ENCODE peak calls at places on chromosomes 11 and 22, in ten cellular contexts. F is progenitor cell of endocrine pancreas, A is choroid plexus epithelial cell, B is HFFc6, W is right lobe of liver, M is kidney, N is osteocyte, X is astrocyte of the spinal cord, Y is RWPE1, E is fibroblast of the aortic adventitia. D is an unnamed sample.

GRCh38 chr11:17634776-17635550 is 84.4 kb upstream of the MYOD1 start:
- DNase-seq in X (no peak), A (no peak), B (no peak), W (no peak), M (no peak), F (no peak), Y (no peak), N (no peak), E (no peak), D (no peak)

GRCh38 chr22:45127866-45128265 is 35.9 kb upstream of the NUP50 start:
- DNase-seq in N (no peak), W (no peak), F (no peak), E (peak), X (peak), Y (no peak), B (peak), M (no peak), A (peak), D (no peak)

GRCh38 chr11:105265859-105266258 is 126.3 kb upstream of the CARD18 start:
- DNase-seq in F (no peak), X (peak), E (peak), Y (peak), B (peak), N (no peak), W (no peak), A (peak), M (no peak), D (no peak)

GRCh38 chr11:70104961-70105360 is 26.8 kb downstream of the ANO1 start:
- DNase-seq in F (no peak), Y (no peak), E (no peak), A (no peak), X (no peak), N (no peak), W (no peak), B (no peak), M (no peak), D (no peak)

GRCh38 chr11:1092145-1092670 is 17.5 kb downstream of the MUC2 start:
- DNase-seq in Y (no peak), E (no peak), B (no peak), F (no peak), M (peak), X (no peak), N (no peak), A (no peak), W (peak), D (no peak)

GRCh38 chr11:86483591-86484163 is 109.0 kb downstream of the CCDC81 start:
- DNase-seq in W (no peak), X (no peak), A (no peak), N (no peak), M (no peak), F (no peak), Y (no peak), B (no peak), E (no peak), D (no peak)

GRCh38 chr11:65500262-65501004 is 1.6 kb downstream of the MALAT1 start:
- DNase-seq in X (peak), E (peak), W (no peak), F (no peak), A (peak), M (peak), N (no peak), B (peak), Y (no peak), D (peak)

GRCh38 chr11:62108971-62109391 is 14.8 kb upstream of the INCENP start:
- DNase-seq in X (peak), B (peak), Y (peak), N (no peak), E (peak), A (no peak), F (no peak), M (no peak), W (no peak), D (no peak)

GRCh38 chr11:57781529-57781943 is 19.9 kb downstream of the CTNND1 start:
- DNase-seq in X (no peak), E (peak), M (peak), W (no peak), F (peak), A (no peak), Y (peak), B (no peak), N (no peak), D (no peak)

GRCh38 chr22:30636226-30637077 is 871 bp downstream of the SLC35E4 start:
- DNase-seq in E (peak), F (no peak), W (peak), N (no peak), B (no peak), Y (no peak), M (peak), X (peak), A (no peak), D (no peak)

GRCh38 chr22:36475341-36475740 is 6.1 kb downstream of the TXN2 start:
- DNase-seq in M (no peak), F (no peak), Y (no peak), W (no peak), X (no peak), N (no peak), E (no peak), A (no peak), B (no peak), D (no peak)

GRCh38 chr22:26579331-26579886 is 10.5 kb downstream of the TPST2 start:
- DNase-seq in F (no peak), E (no peak), X (no peak), W (peak), A (no peak), M (no peak), N (no peak), B (no peak), Y (no peak), D (no peak)

GRCh38 chr11:70032943-70033710 is 45.0 kb upstream of the ANO1 start:
- DNase-seq in B (no peak), M (no peak), F (no peak), W (no peak), Y (no peak), A (no peak), X (no peak), E (no peak), N (peak), D (no peak)

GRCh38 chr11:40230821-40231220 is 1228.6 kb downstream of the LRRC4C start:
- DNase-seq in Y (no peak), F (no peak), A (no peak), B (no peak), E (no peak), X (no peak), W (no peak), N (no peak), M (no peak), D (no peak)

GRCh38 chr22:20967697-20968201 is 694 bp downstream of the AIFM3 start:
- DNase-seq in X (no peak), A (no peak), Y (no peak), B (no peak), E (no peak), F (no peak), M (no peak), W (no peak), N (no peak), D (no peak)

GRCh38 chr11:26319906-26320305 is 12.0 kb upstream of the ANO3 start:
- DNase-seq in E (peak), X (peak), M (no peak), Y (no peak), F (no peak), N (no peak), A (peak), B (no peak), W (no peak), D (no peak)

GRCh38 chr22:35355744-35356420 is 25.0 kb upstream of the HMOX1 start:
- DNase-seq in N (no peak), Y (no peak), F (no peak), E (peak), W (no peak), M (no peak), B (no peak), A (no peak), X (no peak), D (no peak)

GRCh38 chr11:60631939-60632338 is 67.5 kb upstream of the MS4A8 start:
- DNase-seq in W (no peak), B (no peak), X (no peak), Y (no peak), A (no peak), M (no peak), F (no peak), E (no peak), N (no peak), D (no peak)

GRCh38 chr11:118605116-118605867 is 2.1 kb upstream of the PHLDB1 start:
- DNase-seq in M (peak), E (peak), N (peak), F (no peak), Y (no peak), X (peak), B (peak), A (peak), W (no peak), D (peak)

GRCh38 chr11:28529046-28529445 is 420.9 kb downstream of the METTL15 start:
- DNase-seq in W (no peak), B (no peak), N (no peak), M (no peak), F (no peak), X (peak), A (peak), E (no peak), Y (no peak), D (no peak)

GRCh38 chr11:89491141-89491690 is at the start of gene NOX4:
- DNase-seq in M (peak), A (peak), W (peak), Y (no peak), F (peak), B (peak), X (peak), N (peak), E (peak), D (no peak)

GRCh38 chr11:68584097-68584496 is 100.2 kb upstream of the GAL start:
- DNase-seq in B (no peak), M (no peak), X (no peak), Y (no peak), F (peak), W (peak), E (peak), A (peak), N (no peak), D (peak)

GRCh38 chr11:94325681-94326080 is 21.3 kb downstream of the IZUMO1R start:
- DNase-seq in E (peak), X (no peak), A (peak), M (no peak), F (peak), W (peak), B (peak), Y (no peak), N (no peak), D (no peak)

GRCh38 chr11:94776351-94777321 is 8.5 kb downstream of the AMOTL1 start:
- DNase-seq in E (peak), A (peak), B (peak), F (no peak), Y (peak), W (no peak), X (peak), N (no peak), M (no peak), D (no peak)

GRCh38 chr11:61793084-61793828 is 545 bp downstream of the FEN1 start:
- DNase-seq in B (no peak), M (no peak), E (no peak), Y (no peak), N (no peak), X (no peak), W (no peak), F (no peak), A (no peak), D (no peak)

GRCh38 chr11:112118176-112118575 is 31.5 kb downstream of the SDHD start:
- DNase-seq in F (no peak), A (no peak), E (no peak), B (no peak), M (no peak), X (no peak), Y (no peak), N (no peak), W (no peak), D (no peak)

GRCh38 chr11:119025978-119026766 is 4.5 kb downstream of the SLC37A4 start:
- DNase-seq in W (peak), F (no peak), B (no peak), X (no peak), A (no peak), N (no peak), M (no peak), Y (no peak), E (no peak), D (no peak)

GRCh38 chr11:46247664-46248063 is 29.8 kb upstream of the CREB3L1 start:
- DNase-seq in B (no peak), X (peak), N (no peak), F (no peak), A (peak), Y (peak), W (no peak), M (no peak), E (peak), D (no peak)

GRCh38 chr11:19441752-19442553 is 201.2 kb upstream of the E2F8 start:
- DNase-seq in M (peak), W (peak), E (peak), B (peak), X (peak), N (no peak), A (peak), F (no peak), Y (peak), D (peak)

GRCh38 chr11:72583616-72584292 is 90.5 kb downstream of the PDE2A start:
- DNase-seq in W (peak), M (peak), X (no peak), E (no peak), N (no peak), B (no peak), A (no peak), Y (no peak), F (no peak), D (no peak)
- TF ChIP-seq CTCF in W (no peak), M (no peak), X (no peak), E (no peak), N (no peak), B (no peak), A (no peak), Y (no peak), F (no peak), D (no peak)

DNA sequence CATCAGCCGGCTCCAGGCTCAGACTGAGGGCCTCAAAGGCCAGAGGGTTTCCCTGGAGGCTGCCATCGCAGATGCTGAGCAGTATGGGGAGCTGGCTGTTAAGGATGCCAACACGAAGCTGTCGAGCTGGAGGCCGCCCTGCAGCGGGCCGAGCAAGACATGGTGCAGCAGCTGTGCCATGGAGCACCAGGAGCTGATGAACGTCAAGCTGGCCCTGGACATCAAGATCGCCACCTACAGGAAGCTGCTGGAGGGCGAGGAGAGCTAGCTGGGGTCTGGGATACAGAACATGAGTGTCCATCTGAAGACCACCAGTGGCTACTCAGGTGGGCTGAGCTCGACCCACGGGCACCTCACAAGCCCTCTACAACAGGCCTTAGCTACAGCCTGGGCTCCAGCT is 4.0 kb upstream of the SCUBE2 start:
- DNase-seq in A (no peak), W (no peak), E (no peak), M (no peak), Y (no peak), B (no peak), N (no peak), F (no peak), X (no peak), D (no peak)
- TF ChIP-seq CTCF in A (peak), W (no peak), E (no peak), M (no peak), Y (no peak), B (peak), N (no peak), F (peak), X (peak), D (peak)

GRCh38 chr22:46845281-46846153 is 83.1 kb downstream of the TBC1D22A start:
- DNase-seq in N (peak), E (peak), X (peak), A (peak), F (no peak), Y (no peak), B (peak), M (no peak), W (no peak), D (no peak)
- TF ChIP-seq CTCF in N (peak), E (peak), X (peak), A (peak), F (peak), Y (peak), B (peak), M (peak), W (peak), D (no peak)

DNA sequence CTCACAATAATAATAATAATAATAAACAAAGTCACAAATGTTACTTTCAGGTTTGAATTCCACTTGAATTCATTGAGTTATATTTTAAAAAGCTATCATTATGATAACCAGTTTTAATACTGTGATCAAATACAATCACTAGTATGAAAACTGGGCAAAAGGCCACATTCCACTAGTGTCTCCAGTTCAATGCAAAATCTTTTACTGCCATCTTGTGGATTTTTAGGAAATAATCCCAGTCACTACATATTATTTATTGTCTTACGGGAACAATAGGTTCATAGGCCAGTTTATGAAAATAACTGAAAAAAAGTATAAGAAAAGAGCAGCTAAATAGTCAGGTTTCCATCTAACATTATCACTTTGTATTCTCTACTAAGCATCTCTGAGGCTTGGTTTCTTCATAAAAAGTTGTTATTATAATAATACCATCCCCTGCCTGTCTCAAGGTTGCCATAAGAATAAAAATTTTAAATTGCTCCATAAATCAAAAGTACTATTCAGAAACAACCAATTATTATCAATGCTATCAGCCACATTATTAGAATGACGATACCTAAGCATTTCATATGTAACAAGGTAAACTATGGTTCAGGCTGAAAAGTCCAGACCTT is 533.9 kb upstream of the CCDC90B start:
- DNase-seq in X (peak), E (peak), W (no peak), F (no peak), N (no peak), M (no peak), Y (peak), B (peak), A (peak), D (peak)
- TF ChIP-seq CTCF in X (peak), E (peak), W (peak), F (peak), N (peak), M (peak), Y (peak), B (peak), A (peak), D (peak)

GRCh38 chr22:38881464-38881871 is 9.5 kb upstream of the CBX6 start:
- DNase-seq in B (peak), A (peak), Y (no peak), M (no peak), F (no peak), X (peak), N (no peak), E (peak), W (no peak), D (no peak)

GRCh38 chr22:38879102-38879729 is 7.2 kb upstream of the CBX6 start:
- DNase-seq in A (no peak), F (no peak), M (no peak), N (no peak), Y (no peak), E (no peak), X (no peak), B (no peak), W (no peak), D (no peak)

GRCh38 chr22:38881997-38882396 is 10.0 kb upstream of the CBX6 start:
- DNase-seq in F (no peak), W (no peak), N (no peak), E (no peak), M (no peak), Y (no peak), A (no peak), X (no peak), B (no peak), D (no peak)

GRCh38 chr22:38878001-38878400 is 6.0 kb upstream of the CBX6 start:
- DNase-seq in B (no peak), X (no peak), Y (no peak), M (no peak), A (no peak), E (no peak), F (no peak), N (no peak), W (no peak), D (no peak)

GRCh38 chr22:38879961-38880360 is 7.9 kb upstream of the CBX6 start:
- DNase-seq in Y (no peak), X (no peak), B (no peak), A (no peak), F (no peak), E (no peak), N (no peak), W (no peak), M (no peak), D (no peak)
- TF ChIP-seq CTCF in Y (no peak), X (no peak), B (no peak), A (no peak), F (no peak), E (no peak), N (no peak), W (no peak), M (no peak), D (no peak)